ENCODE peak calls at places on chromosomes 3 and 15, in four cellular contexts. Y, B, Z and D are unnamed samples.

GRCh38 chr3:183410280-183410679 is 18.1 kb downstream of the MCF2L2 start:
- DNase-seq in Y (no peak), Z (no peak), B (no peak), D (no peak)

GRCh38 chr3:181210275-181210674 is 220.7 kb upstream of the DNAJC19 start:
- DNase-seq in Z (no peak), Y (peak; percentile 33), B (no peak), D (no peak)

GRCh38 chr3:132723024-132723462 is 834 bp upstream of the NPHP3 start:
- DNase-seq in Z (no peak), B (no peak), Y (no peak), D (no peak)

GRCh38 chr15:101054116-101054515 is 135.0 kb downstream of the LRRK1 start:
- DNase-seq in Z (no peak), B (no peak), Y (no peak), D (no peak)

GRCh38 chr15:80996247-80996646 is 4.5 kb upstream of the TLNRD1 start:
- DNase-seq in Z (no peak), Y (peak; percentile 38), B (no peak), D (no peak)

GRCh38 chr3:18410205-18410604 is 14.9 kb downstream of the SATB1 start:
- DNase-seq in Y (no peak), B (no peak), Z (no peak), D (no peak)

GRCh38 chr3:12798559-12799179 is 2.2 kb downstream of the CAND2 start:
- DNase-seq in Z (no peak), B (no peak), Y (no peak), D (no peak)

GRCh38 chr15:26766262-26766661 is 6.6 kb downstream of the GABRB3 start:
- DNase-seq in Y (no peak), B (no peak), Z (no peak), D (no peak)

GRCh38 chr3:190116551-190117067 is 4.1 kb downstream of the P3H2 start:
- DNase-seq in Y (no peak), B (no peak), Z (no peak), D (no peak)

GRCh38 chr15:23645379-23646164 is 2.1 kb downstream of the MAGEL2 start:
- DNase-seq in B (no peak), Y (no peak), Z (peak; percentile 74), D (no peak)

GRCh38 chr3:142888099-142888483 is 792 bp downstream of the PCOLCE2 start:
- DNase-seq in Z (no peak), B (no peak), Y (peak; percentile 38), D (no peak)

GRCh38 chr3:197286678-197287077 is 11.7 kb downstream of the DLG1 start:
- DNase-seq in Y (no peak), Z (no peak), B (no peak), D (no peak)

GRCh38 chr3:154184582-154184981 is 63.4 kb downstream of the ARHGEF26 start:
- DNase-seq in Z (no peak), Y (no peak), B (no peak), D (no peak)

GRCh38 chr15:57288926-57289650 is 87.2 kb upstream of the CGNL1 start:
- DNase-seq in Z (no peak), Y (peak; percentile 18), B (no peak), D (no peak)

GRCh38 chr15:77066961-77067690 is 3.8 kb downstream of the TSPAN3 start:
- DNase-seq in Y (no peak), Z (no peak), B (no peak), D (no peak)

GRCh38 chr3:36332139-36332538 is 48.2 kb upstream of the STAC start:
- DNase-seq in Z (no peak), B (no peak), Y (no peak), D (no peak)

GRCh38 chr3:187661267-187661666 is 8.9 kb downstream of the SST start:
- DNase-seq in Z (no peak), Y (no peak), B (no peak), D (no peak)

GRCh38 chr3:182730675-182731042 is 62.6 kb upstream of the ATP11B start:
- DNase-seq in Y (no peak), Z (no peak), B (no peak), D (no peak)

GRCh38 chr15:100869151-100869999 is 10.3 kb upstream of the ALDH1A3 start:
- DNase-seq in B (no peak), Y (no peak), Z (no peak), D (no peak)

GRCh38 chr3:53196575-53197407 is 35.8 kb downstream of the PRKCD start:
- DNase-seq in Y (peak; percentile 56), B (no peak), Z (no peak), D (no peak)

GRCh38 chr3:52450489-52451236 is 3.2 kb downstream of the TNNC1 start:
- DNase-seq in B (no peak), Y (no peak), Z (no peak), D (no peak)

GRCh38 chr15:80643296-80643965 is 51.7 kb upstream of the ABHD17C start:
- DNase-seq in B (no peak), Y (no peak), Z (no peak), D (no peak)

GRCh38 chr3:177733233-177733632 is 536.0 kb upstream of the TBL1XR1 start:
- DNase-seq in Y (no peak), Z (no peak), B (no peak), D (no peak)

GRCh38 chr3:177733936-177734335 is 536.7 kb upstream of the TBL1XR1 start:
- DNase-seq in Z (no peak), B (no peak), Y (no peak), D (no peak)

GRCh38 chr3:177731644-177732268 is 534.5 kb upstream of the TBL1XR1 start:
- DNase-seq in Z (no peak), B (peak; percentile 67), Y (peak; percentile 42), D (no peak)

GRCh38 chr3:177726807-177727206 is 529.5 kb upstream of the TBL1XR1 start:
- DNase-seq in B (no peak), Z (no peak), Y (no peak), D (no peak)

GRCh38 chr3:177729939-177730700 is 532.8 kb upstream of the TBL1XR1 start:
- DNase-seq in Z (peak; percentile 44), B (no peak), Y (no peak), D (no peak)
- H3K27ac ChIP-seq in Z (no peak overlapping the region), B (peak overlapping the region; percentile 41), Y (no peak overlapping the region), D (no peak overlapping the region)

GRCh38 chr3:195583831-195584542 is at the start of gene APOD:
- DNase-seq in B (no peak), Y (peak; percentile 43), Z (peak; percentile 41), D (no peak)

GRCh38 chr3:195579281-195579680 is 4.5 kb downstream of the APOD start:
- DNase-seq in Y (no peak), B (no peak), Z (no peak), D (no peak)

GRCh38 chr3:195584543-195584870 is 767 bp upstream of the APOD start:
- DNase-seq in B (no peak), Z (no peak), Y (no peak), D (no peak)

GRCh38 chr3:195580733-195581443 is 2.9 kb downstream of the APOD start:
- DNase-seq in Y (peak; percentile 77), Z (no peak), B (peak; percentile 13), D (no peak)

DNA sequence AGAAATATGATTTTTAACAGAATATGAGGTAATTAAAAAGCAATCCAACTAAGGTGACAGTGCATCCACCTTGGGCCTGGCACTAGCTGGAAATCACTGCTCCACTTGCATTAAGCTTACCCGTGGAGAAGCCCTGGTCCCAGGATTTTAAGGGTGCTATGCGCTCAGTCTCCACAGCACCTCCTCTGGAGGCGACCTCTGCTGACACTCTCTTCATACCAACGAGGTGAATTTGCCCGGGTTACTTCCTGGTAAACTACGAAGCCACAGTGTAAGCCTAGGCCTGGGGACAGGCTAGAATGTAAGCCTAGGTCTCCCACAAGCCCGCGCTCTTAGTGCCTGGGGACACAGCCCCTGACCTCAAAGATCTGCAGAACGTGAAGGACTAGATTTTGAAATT is 793 bp downstream of the APOD start:
- DNase-seq in B (no peak), Z (no peak), Y (no peak), D (no peak)
- TF ChIP-seq CTCF in B (no peak), Z (no peak), Y (no peak), D (no peak)

DNA sequence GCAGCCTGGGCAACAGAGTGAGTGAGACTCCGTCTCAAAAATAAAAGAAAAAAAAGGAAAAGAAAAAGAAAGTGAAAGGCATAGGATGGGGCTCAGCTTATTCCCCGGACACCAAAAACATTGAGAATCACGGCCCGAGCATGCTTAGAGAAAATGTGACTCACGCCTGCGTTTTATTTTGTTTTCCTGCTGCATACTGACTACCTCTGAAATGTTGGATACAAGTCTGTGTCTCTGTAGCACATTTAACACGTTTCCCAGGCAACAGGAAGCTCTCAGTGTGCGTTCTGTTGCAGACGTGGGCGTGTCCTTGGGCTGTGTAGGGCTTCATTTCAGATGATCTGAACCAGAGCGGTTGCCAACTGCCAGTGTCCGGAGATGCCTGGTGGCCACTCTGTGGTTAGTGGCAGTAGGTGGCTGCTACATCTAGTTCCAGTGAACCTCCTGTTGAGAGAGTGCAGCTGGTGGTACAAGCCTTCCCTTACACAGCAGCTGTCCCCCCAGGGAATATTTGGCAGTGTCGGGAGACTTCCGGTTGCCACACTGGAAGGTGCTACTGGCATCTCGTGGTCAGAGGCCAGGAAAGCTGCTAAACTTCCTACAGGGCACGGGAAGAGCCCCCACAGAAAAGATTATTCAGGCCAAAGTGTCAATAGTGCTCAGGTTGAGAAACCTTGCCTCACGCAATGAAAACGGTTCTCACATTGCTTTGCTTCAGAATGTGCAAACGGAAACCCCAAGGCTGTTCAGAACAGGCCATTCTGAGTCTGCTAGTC is 3.0 kb downstream of the SLC51A start:
- DNase-seq in Y (peak; percentile 83), Z (no peak), B (peak; percentile 63), D (peak; percentile 68)
- H3K27ac ChIP-seq in Y (peak overlapping the region; percentile 62), Z (peak overlapping the region; percentile 70), B (peak overlapping the region; percentile 47), D (peak overlapping the region; percentile 19)

GRCh38 chr3:37985637-37986320 is 4.8 kb upstream of the VILL start:
- DNase-seq in B (no peak), Y (peak; percentile 36), Z (no peak), D (no peak)
- TF ChIP-seq CTCF in B (no peak), Y (peak; percentile 5), Z (no peak), D (no peak)

GRCh38 chr3:39644176-39644575 is 165.2 kb upstream of the MYRIP start:
- DNase-seq in B (peak; percentile 44), Z (no peak), Y (peak; percentile 72), D (no peak)

GRCh38 chr3:39638286-39638685 is 170.8 kb downstream of the MOBP start:
- DNase-seq in Z (no peak), B (no peak), Y (no peak), D (no peak)

GRCh38 chr3:39637807-39638206 is 170.3 kb downstream of the MOBP start:
- DNase-seq in B (no peak), Z (no peak), Y (peak; percentile 31), D (no peak)

GRCh38 chr3:39641210-39641718 is 168.1 kb upstream of the MYRIP start:
- DNase-seq in B (no peak), Z (no peak), Y (no peak), D (no peak)

DNA sequence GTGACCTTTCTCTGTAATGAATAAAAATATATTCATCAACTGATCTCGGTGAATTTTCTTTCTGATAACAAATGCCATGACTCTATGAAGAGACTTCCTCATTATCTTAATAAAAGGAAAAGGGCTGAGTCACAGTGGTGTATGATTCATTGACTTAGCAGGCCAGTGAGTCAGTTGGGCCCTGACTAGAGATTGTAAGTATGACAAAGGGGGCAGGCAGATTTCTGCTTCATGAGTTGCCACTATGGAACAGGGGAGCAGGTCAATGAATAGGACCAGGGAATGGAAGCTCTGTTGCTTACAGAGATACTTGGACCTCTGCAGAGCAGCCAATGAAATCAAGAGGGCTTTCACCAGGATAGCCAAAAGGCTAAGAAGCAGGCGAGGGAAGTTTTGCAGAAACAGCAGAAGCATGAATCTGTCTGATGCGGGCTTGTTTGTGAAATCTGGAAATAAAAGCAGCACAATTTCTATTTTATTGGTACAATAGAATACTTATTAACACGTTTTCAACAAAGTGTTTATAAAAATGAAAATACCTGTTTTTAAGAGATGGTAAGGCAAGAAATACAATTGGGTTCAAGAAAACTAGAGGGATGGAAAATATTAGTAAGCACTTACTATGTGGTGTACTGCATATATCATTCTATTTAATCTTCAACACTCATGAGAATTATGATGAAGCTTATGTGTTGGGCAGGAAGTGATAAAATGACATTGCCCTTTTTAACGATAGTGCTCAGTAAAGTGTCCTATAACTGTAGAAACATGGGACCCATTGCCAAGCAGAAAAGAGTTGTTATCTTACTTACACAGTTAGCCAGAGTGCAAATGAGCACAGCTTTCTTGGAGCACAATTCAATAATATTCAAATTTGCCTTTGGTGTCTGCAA is 169.8 kb upstream of the MYRIP start:
- DNase-seq in Z (no peak), Y (peak; percentile 88), B (peak; percentile 79), D (no peak)
- H3K27ac ChIP-seq in Z (no peak overlapping the region), Y (peak overlapping the region; percentile 64), B (peak overlapping the region; percentile 59), D (no peak overlapping the region)